ENCODE peak calls at places on chromosomes 3 and 15, in eight cellular contexts. One of them, this sample, is unnamed.

GRCh38 chr15:40386480-40386879 is 4.0 kb downstream of the KNSTRN start:
- DNase-seq in fibroblast of lung: no peak
- DNase-seq in tibial artery: no peak
- DNase-seq in cardiac fibroblast: no peak
- DNase-seq in neural crest cell: no peak
- DNase-seq in spleen: no peak
- DNase-seq in GM23338: no peak
- DNase-seq in left lung: no peak
- DNase-seq in this sample: no peak

GRCh38 chr3:136042608-136043221 is 77.2 kb downstream of the PPP2R3A start:
- DNase-seq in neural crest cell: no peak
- DNase-seq in GM23338: peak
- DNase-seq in left lung: no peak
- DNase-seq in tibial artery: no peak
- DNase-seq in spleen: no peak
- DNase-seq in cardiac fibroblast: peak
- DNase-seq in fibroblast of lung: peak
- DNase-seq in this sample: no peak

GRCh38 chr3:184305577-184305976 is 6.5 kb downstream of the PSMD2 start:
- DNase-seq in spleen: no peak
- DNase-seq in fibroblast of lung: peak
- DNase-seq in GM23338: no peak
- DNase-seq in left lung: no peak
- DNase-seq in tibial artery: no peak
- DNase-seq in neural crest cell: no peak
- DNase-seq in cardiac fibroblast: peak
- DNase-seq in this sample: no peak

GRCh38 chr3:164208026-164208425 is 870.3 kb downstream of the SI start:
- DNase-seq in fibroblast of lung: no peak
- DNase-seq in spleen: no peak
- DNase-seq in GM23338: no peak
- DNase-seq in tibial artery: no peak
- DNase-seq in neural crest cell: no peak
- DNase-seq in left lung: no peak
- DNase-seq in cardiac fibroblast: peak
- DNase-seq in this sample: no peak

GRCh38 chr3:76372497-76372896 is 587.1 kb upstream of the ZNF717 start:
- DNase-seq in GM23338: no peak
- DNase-seq in fibroblast of lung: no peak
- DNase-seq in neural crest cell: no peak
- DNase-seq in left lung: no peak
- DNase-seq in cardiac fibroblast: peak
- DNase-seq in spleen: no peak
- DNase-seq in tibial artery: no peak
- DNase-seq in this sample: no peak

GRCh38 chr3:127263586-127264231 is 24.1 kb downstream of the PRR20G start:
- DNase-seq in left lung: no peak
- DNase-seq in fibroblast of lung: no peak
- DNase-seq in spleen: no peak
- DNase-seq in tibial artery: no peak
- DNase-seq in cardiac fibroblast: no peak
- DNase-seq in GM23338: no peak
- DNase-seq in neural crest cell: no peak
- DNase-seq in this sample: no peak

GRCh38 chr3:148789156-148789555 is 38.5 kb upstream of the CPB1 start:
- DNase-seq in GM23338: peak
- DNase-seq in cardiac fibroblast: peak
- DNase-seq in fibroblast of lung: no peak
- DNase-seq in neural crest cell: peak
- DNase-seq in spleen: no peak
- DNase-seq in tibial artery: no peak
- DNase-seq in left lung: no peak
- DNase-seq in this sample: no peak

GRCh38 chr15:35713733-35714132 is 167.8 kb upstream of the DPH6 start:
- DNase-seq in neural crest cell: no peak
- DNase-seq in cardiac fibroblast: peak
- DNase-seq in fibroblast of lung: no peak
- DNase-seq in tibial artery: no peak
- DNase-seq in GM23338: no peak
- DNase-seq in left lung: no peak
- DNase-seq in spleen: no peak
- DNase-seq in this sample: no peak

GRCh38 chr3:50302095-50303037 is 1.0 kb downstream of the HYAL1 start:
- DNase-seq in GM23338: no peak
- DNase-seq in cardiac fibroblast: no peak
- DNase-seq in left lung: peak
- DNase-seq in tibial artery: no peak
- DNase-seq in spleen: peak
- DNase-seq in fibroblast of lung: no peak
- DNase-seq in neural crest cell: no peak
- DNase-seq in this sample: no peak

GRCh38 chr3:50304601-50305000 is 1.2 kb upstream of the HYAL1 start:
- DNase-seq in neural crest cell: no peak
- DNase-seq in fibroblast of lung: no peak
- DNase-seq in spleen: no peak
- DNase-seq in cardiac fibroblast: no peak
- DNase-seq in left lung: no peak
- DNase-seq in tibial artery: no peak
- DNase-seq in GM23338: no peak
- DNase-seq in this sample: no peak

GRCh38 chr3:50299929-50300680 is 900 bp upstream of the HYAL3 start:
- DNase-seq in neural crest cell: no peak
- DNase-seq in cardiac fibroblast: peak
- DNase-seq in GM23338: no peak
- DNase-seq in spleen: peak
- DNase-seq in fibroblast of lung: no peak
- DNase-seq in tibial artery: peak
- DNase-seq in left lung: peak
- DNase-seq in this sample: no peak

GRCh38 chr3:50300681-50301254 is 1.6 kb upstream of the HYAL3 start:
- DNase-seq in cardiac fibroblast: no peak
- DNase-seq in GM23338: no peak
- DNase-seq in spleen: peak
- DNase-seq in tibial artery: no peak
- DNase-seq in neural crest cell: no peak
- DNase-seq in left lung: no peak
- DNase-seq in fibroblast of lung: no peak
- DNase-seq in this sample: no peak

DNA sequence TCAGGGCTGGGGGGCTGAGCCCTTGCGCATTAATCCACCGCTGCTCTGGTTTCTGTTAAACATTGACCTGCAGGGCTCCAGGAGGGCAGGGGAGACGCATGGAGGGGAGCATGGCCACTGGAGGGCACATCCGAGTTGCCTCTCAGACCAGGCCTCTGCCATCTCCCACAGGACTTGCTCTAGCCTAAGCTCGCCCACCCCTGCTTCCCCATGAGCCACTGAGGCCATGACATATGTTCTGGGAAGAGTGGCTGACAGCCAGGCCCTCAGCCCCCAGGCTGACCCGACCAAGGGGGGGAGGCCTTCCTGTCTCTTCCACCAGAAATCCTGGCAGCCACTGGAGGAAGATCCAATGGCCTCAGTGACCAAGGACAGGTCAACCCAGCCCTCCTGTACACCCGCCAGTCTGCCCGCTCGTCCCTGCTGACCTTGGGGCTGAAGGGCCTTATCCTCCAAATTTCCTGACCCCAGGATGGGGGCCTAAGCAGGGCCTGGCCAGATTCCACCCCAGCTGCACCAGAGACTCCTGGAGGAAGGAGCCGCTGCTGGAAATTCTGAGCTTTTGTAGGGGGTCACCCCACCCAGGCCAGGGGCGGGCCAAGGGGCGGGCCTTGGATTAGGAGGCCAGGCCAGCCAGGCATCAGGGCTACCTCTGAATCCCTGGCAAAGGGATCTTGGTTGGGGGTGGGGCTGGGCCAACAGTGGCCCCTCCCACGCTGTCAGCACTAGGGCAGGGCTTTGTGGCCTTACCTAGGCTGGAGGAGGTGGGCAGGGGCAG is at the start of gene HYAL1:
- DNase-seq in fibroblast of lung: no peak
- DNase-seq in tibial artery: no peak
- DNase-seq in neural crest cell: no peak
- DNase-seq in spleen: peak
- DNase-seq in left lung: peak
- DNase-seq in GM23338: peak
- DNase-seq in cardiac fibroblast: peak
- DNase-seq in this sample: no peak
- TF ChIP-seq CTCF in fibroblast of lung: no peak
- TF ChIP-seq CTCF in tibial artery: no peak
- TF ChIP-seq CTCF in neural crest cell: no peak
- TF ChIP-seq CTCF in spleen: no peak
- TF ChIP-seq CTCF in left lung: peak
- TF ChIP-seq CTCF in GM23338: peak
- TF ChIP-seq CTCF in cardiac fibroblast: peak
- TF ChIP-seq CTCF in this sample: no peak

DNA sequence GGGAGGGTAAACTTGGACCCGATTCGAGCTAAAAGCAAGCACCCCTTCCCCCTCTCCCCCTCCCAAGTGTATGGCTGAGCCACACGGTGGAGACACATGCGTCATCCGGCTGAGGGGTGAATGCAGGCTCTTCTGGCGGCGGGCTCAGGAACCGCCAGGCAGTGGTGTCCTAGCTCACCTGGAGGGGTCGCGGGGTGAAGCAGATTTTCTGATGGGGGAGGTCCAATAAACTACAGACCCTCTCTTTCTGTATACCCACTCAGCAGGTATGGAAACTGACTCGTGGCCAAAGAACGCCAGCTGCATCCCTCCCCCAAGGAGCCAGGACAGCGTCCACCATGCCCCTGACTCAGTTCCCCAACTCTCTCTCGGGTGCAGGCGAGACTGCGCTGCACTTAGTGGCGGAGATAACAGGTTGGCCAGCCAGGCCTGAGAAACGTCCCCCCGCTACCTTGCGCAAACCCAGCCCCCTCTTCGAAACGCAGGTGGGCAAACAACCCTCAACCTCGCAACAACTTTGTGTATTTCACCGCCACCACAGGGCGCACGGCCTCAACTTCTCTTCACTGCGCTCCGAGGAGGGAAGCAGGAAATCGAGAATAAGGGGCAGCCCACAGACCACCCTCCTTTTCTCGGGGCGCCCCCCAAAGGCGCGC is 1.3 kb downstream of the MAGI1 start:
- DNase-seq in tibial artery: peak
- DNase-seq in spleen: no peak
- DNase-seq in cardiac fibroblast: peak
- DNase-seq in GM23338: peak
- DNase-seq in fibroblast of lung: peak
- DNase-seq in neural crest cell: peak
- DNase-seq in left lung: peak
- DNase-seq in this sample: no peak
- TF ChIP-seq CTCF in tibial artery: peak
- TF ChIP-seq CTCF in spleen: no peak
- TF ChIP-seq CTCF in cardiac fibroblast: peak
- TF ChIP-seq CTCF in GM23338: peak
- TF ChIP-seq CTCF in fibroblast of lung: peak
- TF ChIP-seq CTCF in neural crest cell: peak
- TF ChIP-seq CTCF in left lung: no peak
- TF ChIP-seq CTCF in this sample: no peak

DNA sequence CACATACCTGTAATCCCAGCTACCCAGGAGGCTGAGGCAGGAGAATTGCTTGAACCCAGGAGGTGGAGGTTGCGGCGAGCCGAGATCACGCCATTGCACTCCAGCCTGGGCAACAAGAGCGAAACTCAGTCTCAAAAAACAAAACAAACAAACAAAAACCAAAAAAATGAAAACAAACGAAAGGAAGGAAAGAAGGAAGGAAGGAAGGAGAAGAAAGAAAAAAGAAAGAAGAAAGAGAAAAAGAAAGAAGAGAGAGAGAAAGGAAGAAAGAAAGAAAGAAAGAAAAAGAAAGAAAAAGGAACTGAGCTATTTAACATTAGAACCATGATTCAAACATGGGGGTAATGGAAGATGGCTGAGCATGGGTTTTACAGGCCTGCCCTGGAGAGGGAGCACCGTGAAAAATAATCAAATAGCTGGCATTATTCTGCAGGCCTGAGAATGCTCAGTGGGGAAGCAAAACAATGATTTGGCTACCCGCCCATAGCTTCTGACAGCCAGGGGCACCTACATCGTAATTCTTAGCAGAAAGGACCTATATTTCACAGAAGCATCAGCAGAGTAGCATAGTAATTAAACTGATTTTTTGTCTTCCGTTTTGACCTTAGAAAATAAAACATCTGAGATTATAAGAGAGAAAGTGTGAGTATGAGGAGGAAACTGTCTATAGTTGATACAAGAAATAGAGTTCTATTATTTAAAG is 37.7 kb downstream of the BFSP2 start:
- DNase-seq in tibial artery: no peak
- DNase-seq in GM23338: peak
- DNase-seq in spleen: no peak
- DNase-seq in neural crest cell: no peak
- DNase-seq in left lung: no peak
- DNase-seq in fibroblast of lung: peak
- DNase-seq in cardiac fibroblast: peak
- DNase-seq in this sample: no peak
- TF ChIP-seq CTCF in tibial artery: no peak
- TF ChIP-seq CTCF in GM23338: peak
- TF ChIP-seq CTCF in spleen: no peak
- TF ChIP-seq CTCF in neural crest cell: no peak
- TF ChIP-seq CTCF in left lung: no peak
- TF ChIP-seq CTCF in fibroblast of lung: no peak
- TF ChIP-seq CTCF in cardiac fibroblast: no peak
- TF ChIP-seq CTCF in this sample: no peak

GRCh38 chr15:68317281-68318007 is 39.9 kb downstream of the FEM1B start:
- DNase-seq in fibroblast of lung: no peak
- DNase-seq in tibial artery: peak
- DNase-seq in left lung: peak
- DNase-seq in cardiac fibroblast: no peak
- DNase-seq in neural crest cell: no peak
- DNase-seq in GM23338: no peak
- DNase-seq in spleen: peak
- DNase-seq in this sample: no peak

GRCh38 chr15:68314563-68314962 is 37.0 kb downstream of the FEM1B start:
- DNase-seq in tibial artery: peak
- DNase-seq in fibroblast of lung: peak
- DNase-seq in left lung: peak
- DNase-seq in spleen: peak
- DNase-seq in neural crest cell: no peak
- DNase-seq in cardiac fibroblast: no peak
- DNase-seq in GM23338: no peak
- DNase-seq in this sample: no peak

GRCh38 chr15:68315035-68315434 is 37.5 kb downstream of the FEM1B start:
- DNase-seq in fibroblast of lung: no peak
- DNase-seq in GM23338: no peak
- DNase-seq in tibial artery: no peak
- DNase-seq in cardiac fibroblast: no peak
- DNase-seq in neural crest cell: no peak
- DNase-seq in left lung: no peak
- DNase-seq in spleen: no peak
- DNase-seq in this sample: no peak

GRCh38 chr15:68315495-68316007 is 38.0 kb downstream of the FEM1B start:
- DNase-seq in cardiac fibroblast: peak
- DNase-seq in left lung: peak
- DNase-seq in tibial artery: peak
- DNase-seq in fibroblast of lung: no peak
- DNase-seq in GM23338: peak
- DNase-seq in neural crest cell: no peak
- DNase-seq in spleen: peak
- DNase-seq in this sample: no peak

DNA sequence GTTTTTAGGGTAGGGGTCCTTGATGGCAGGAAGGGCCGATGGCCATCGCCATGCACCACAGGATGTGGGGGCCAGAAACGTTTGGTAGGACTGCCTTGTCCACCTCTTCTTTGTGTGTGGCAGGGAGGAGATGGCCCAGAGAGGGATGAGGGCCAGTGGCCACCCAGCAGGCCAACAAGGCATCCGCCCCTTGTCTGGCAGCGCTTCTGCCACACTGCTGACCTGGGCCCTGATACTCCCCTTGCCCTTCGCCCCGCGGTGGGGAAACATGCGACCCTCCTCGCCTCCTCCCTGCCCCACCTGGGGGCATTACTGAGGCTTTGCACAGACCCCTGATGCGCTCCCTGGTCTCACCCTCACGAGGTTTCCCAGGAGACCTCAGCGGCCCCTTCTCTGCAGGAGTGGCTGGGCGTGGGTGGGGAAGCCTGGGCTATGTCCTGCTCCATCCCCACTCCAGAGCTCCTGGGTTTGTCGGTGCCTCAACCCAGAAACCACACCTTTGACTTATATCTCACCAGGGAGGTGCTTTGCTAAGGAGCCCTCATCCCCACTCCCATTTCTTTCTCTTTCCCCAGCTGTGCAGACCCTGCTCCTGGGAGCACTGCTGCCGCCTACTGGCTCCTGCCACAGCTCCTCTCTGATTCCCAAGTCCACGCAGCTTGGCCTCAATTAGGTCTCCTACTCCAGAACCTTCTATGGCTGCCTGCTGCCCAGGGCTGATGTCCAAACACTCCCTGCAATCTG is 38.7 kb downstream of the FEM1B start:
- DNase-seq in cardiac fibroblast: no peak
- DNase-seq in fibroblast of lung: no peak
- DNase-seq in neural crest cell: peak
- DNase-seq in tibial artery: peak
- DNase-seq in GM23338: peak
- DNase-seq in left lung: peak
- DNase-seq in spleen: peak
- DNase-seq in this sample: no peak
- TF ChIP-seq CTCF in cardiac fibroblast: peak
- TF ChIP-seq CTCF in fibroblast of lung: peak
- TF ChIP-seq CTCF in neural crest cell: peak
- TF ChIP-seq CTCF in tibial artery: no peak
- TF ChIP-seq CTCF in GM23338: peak
- TF ChIP-seq CTCF in left lung: no peak
- TF ChIP-seq CTCF in spleen: no peak
- TF ChIP-seq CTCF in this sample: no peak

This sample was measured in mesothelial cell of epicardium.